ENCODE peak calls at places on chromosomes 11 and 22, in ten cellular contexts. Z, S, N, T, A, B, X, D, W and L are unnamed samples.

GRCh38 chr22:36770116-36770945 is 5.6 kb downstream of the IFT27 start:
- DNase-seq in Z (no peak), S (no peak), N (no peak), T (no peak), A (no peak), B (no peak), X (no peak), D (no peak), W (no peak), L (no peak)

GRCh38 chr11:64123102-64123434 is 42.8 kb downstream of the MACROD1 start:
- DNase-seq in Z (peak; percentile 72), S (no peak), N (no peak), T (no peak), A (peak; percentile 56), B (no peak), X (no peak), D (no peak), W (no peak), L (no peak)

GRCh38 chr11:87917111-87917510 is 258.1 kb downstream of the RAB38 start:
- DNase-seq in Z (no peak), S (no peak), N (no peak), T (no peak), A (no peak), B (no peak), X (no peak), D (no peak), W (no peak), L (no peak)

GRCh38 chr11:2804189-2804588 is 81.4 kb downstream of the CDKN1C start:
- DNase-seq in Z (no peak), S (no peak), N (no peak), T (no peak), A (peak; percentile 7), B (no peak), X (no peak), D (no peak), W (no peak), L (peak; percentile 8)

GRCh38 chr22:22616636-22617035 is 27.8 kb upstream of the GGTLC2 start:
- DNase-seq in Z (no peak), S (no peak), N (no peak), T (peak; percentile 21), A (no peak), B (no peak), X (peak; percentile 25), D (no peak), W (no peak), L (no peak)

GRCh38 chr11:129894281-129895125 is 875 bp downstream of the NFRKB start:
- DNase-seq in Z (no peak), S (peak; percentile 4), N (no peak), T (peak; percentile 8), A (no peak), B (peak; percentile 2), X (peak; percentile 28), D (no peak), W (peak; percentile 49), L (peak; percentile 48)

GRCh38 chr11:102177974-102178631 is 67.9 kb downstream of the YAP1 start:
- DNase-seq in Z (no peak), S (peak; percentile 30), N (no peak), T (no peak), A (no peak), B (peak; percentile 67), X (peak; percentile 74), D (no peak), W (peak; percentile 71), L (no peak)

GRCh38 chr11:4697583-4697982 is at the start of gene OR51E2:
- DNase-seq in Z (no peak), S (peak; percentile 10), N (no peak), T (no peak), A (no peak), B (no peak), X (peak; percentile 49), D (no peak), W (peak; percentile 18), L (no peak)

GRCh38 chr11:124899376-124900145 is 1.9 kb upstream of the ROBO4 start:
- DNase-seq in Z (no peak), S (no peak), N (no peak), T (no peak), A (no peak), B (no peak), X (no peak), D (no peak), W (no peak), L (no peak)

GRCh38 chr11:16191212-16191851 is 165.0 kb downstream of the SOX6 start:
- DNase-seq in Z (no peak), S (no peak), N (no peak), T (no peak), A (no peak), B (peak; percentile 7), X (no peak), D (no peak), W (no peak), L (peak; percentile 16)

GRCh38 chr11:117045956-117046355 is 52.3 kb downstream of the SIK3 start:
- DNase-seq in Z (peak; percentile 64), S (peak; percentile 85), N (no peak), T (no peak), A (no peak), B (no peak), X (no peak), D (no peak), W (no peak), L (peak; percentile 37)

GRCh38 chr11:12245549-12245986 is 131.8 kb upstream of the PARVA start:
- DNase-seq in Z (no peak), S (no peak), N (no peak), T (no peak), A (no peak), B (no peak), X (no peak), D (no peak), W (no peak), L (no peak)

GRCh38 chr11:102325088-102325487 is 7.8 kb downstream of the BIRC3 start:
- DNase-seq in Z (no peak), S (no peak), N (no peak), T (no peak), A (no peak), B (no peak), X (no peak), D (no peak), W (no peak), L (no peak)

GRCh38 chr11:3989891-3990290 is 104.7 kb upstream of the RRM1 start:
- DNase-seq in Z (no peak), S (no peak), N (no peak), T (peak; percentile 18), A (no peak), B (no peak), X (no peak), D (no peak), W (no peak), L (no peak)

GRCh38 chr11:110479445-110480101 is 49.8 kb downstream of the FDX1 start:
- DNase-seq in Z (peak; percentile 26), S (peak; percentile 78), N (no peak), T (no peak), A (no peak), B (no peak), X (peak; percentile 25), D (no peak), W (no peak), L (peak; percentile 56)

GRCh38 chr11:61507962-61508824 is at the start of gene LRRC10B:
- DNase-seq in Z (peak; percentile 76), S (no peak), N (no peak), T (peak; percentile 62), A (no peak), B (no peak), X (peak; percentile 79), D (no peak), W (peak; percentile 55), L (peak; percentile 75)

GRCh38 chr22:46803031-46803880 is 40.8 kb downstream of the TBC1D22A start:
- DNase-seq in Z (no peak), S (peak; percentile 55), N (no peak), T (peak; percentile 70), A (peak; percentile 56), B (peak; percentile 39), X (peak; percentile 78), D (no peak), W (peak; percentile 42), L (no peak)

GRCh38 chr11:73760066-73760679 is 701 bp downstream of the RAB6A start:
- DNase-seq in Z (no peak), S (peak; percentile 33), N (peak; percentile 32), T (no peak), A (peak; percentile 63), B (peak; percentile 38), X (peak; percentile 66), D (no peak), W (peak; percentile 52), L (peak; percentile 31)

GRCh38 chr11:128469220-128469619 is 118.1 kb downstream of the ETS1 start:
- DNase-seq in Z (no peak), S (no peak), N (no peak), T (peak; percentile 53), A (no peak), B (no peak), X (no peak), D (no peak), W (no peak), L (no peak)

GRCh38 chr11:13082588-13082987 is 73.5 kb downstream of the RASSF10 start:
- DNase-seq in Z (no peak), S (no peak), N (no peak), T (no peak), A (no peak), B (no peak), X (no peak), D (no peak), W (no peak), L (no peak)

GRCh38 chr11:76698321-76699043 is 27.9 kb upstream of the LRRC32 start:
- DNase-seq in Z (no peak), S (peak; percentile 57), N (no peak), T (no peak), A (no peak), B (peak; percentile 19), X (no peak), D (no peak), W (no peak), L (no peak)

GRCh38 chr11:22879615-22880014 is 19.3 kb upstream of the CCDC179 start:
- DNase-seq in Z (no peak), S (no peak), N (no peak), T (no peak), A (no peak), B (no peak), X (no peak), D (no peak), W (peak; percentile 29), L (no peak)

GRCh38 chr11:21511835-21512440 is 680.9 kb upstream of the ANO5 start:
- DNase-seq in Z (peak; percentile 77), S (peak; percentile 87), N (no peak), T (peak; percentile 12), A (peak; percentile 45), B (peak; percentile 71), X (peak; percentile 87), D (no peak), W (no peak), L (peak; percentile 32)

GRCh38 chr22:22751043-22751603 is 106.7 kb downstream of the GGTLC2 start:
- DNase-seq in Z (no peak), S (no peak), N (no peak), T (no peak), A (no peak), B (no peak), X (no peak), D (no peak), W (no peak), L (no peak)

GRCh38 chr11:11243790-11244469 is 109.1 kb downstream of the CSNK2A3 start:
- DNase-seq in Z (peak; percentile 73), S (peak; percentile 43), N (no peak), T (peak; percentile 12), A (peak; percentile 57), B (no peak), X (peak; percentile 65), D (no peak), W (peak; percentile 35), L (no peak)

GRCh38 chr11:127493330-127493729 is 492.8 kb upstream of the KIRREL3 start:
- DNase-seq in Z (peak; percentile 51), S (peak; percentile 48), N (no peak), T (no peak), A (no peak), B (peak; percentile 1), X (peak; percentile 23), D (no peak), W (no peak), L (peak; percentile 16)

GRCh38 chr11:45097721-45098493 is 48.5 kb upstream of the PRDM11 start:
- DNase-seq in Z (no peak), S (peak; percentile 26), N (no peak), T (peak; percentile 32), A (peak; percentile 72), B (peak; percentile 52), X (peak; percentile 84), D (peak; percentile 29), W (peak; percentile 49), L (no peak)

GRCh38 chr11:31387379-31387778 is 17.7 kb downstream of the DNAJC24 start:
- DNase-seq in Z (no peak), S (no peak), N (no peak), T (no peak), A (no peak), B (no peak), X (no peak), D (no peak), W (no peak), L (no peak)